ENCODE peak calls at places on chromosomes 12 and 14, in nine cellular contexts. U is HS-27A; G is body of pancreas; M is stimulated activated CD4-positive, alpha-beta T cell treated with anti-CD3 and anti-CD28 coated beads, Interleukin-12 subunit alpha, Interleukin-12 subunit beta, amount 100 ng/mL, for 4 hours; Y is NCI-H1105; H is epithelial cell of proximal tubule; E is transverse colon; K is testis; P is CD8-positive, alpha-beta T cell. V is an unnamed sample.

GRCh38 chr14:100981808-100982207 is 78.3 kb upstream of the RTL1 start:
- DNase-seq in E (no peak), G (no peak), H (no peak), K (no peak), P (no peak), Y (no peak), M (no peak), U (no peak), V (no peak)

GRCh38 chr12:120928864-120929652 is 24.9 kb upstream of the SPPL3 start:
- DNase-seq in Y (no peak), M (no peak), G (peak), P (no peak), U (no peak), H (no peak), E (peak), K (no peak), V (no peak)

GRCh38 chr12:27048822-27049752 is 26.7 kb downstream of the MED21 start:
- DNase-seq in H (no peak), U (peak), Y (no peak), E (no peak), P (no peak), G (no peak), K (no peak), M (no peak), V (no peak)

GRCh38 chr12:28189774-28190320 is 409 bp upstream of the CCDC91 start:
- DNase-seq in P (no peak), H (no peak), E (no peak), Y (no peak), U (peak), K (peak), M (no peak), G (no peak), V (no peak)

GRCh38 chr12:6452245-6452731 is 446 bp downstream of the TAPBPL start:
- DNase-seq in U (no peak), M (peak), K (peak), H (no peak), E (peak), Y (no peak), P (no peak), G (peak), V (peak)

GRCh38 chr12:100553851-100554404 is 19.6 kb upstream of the GAS2L3 start:
- DNase-seq in K (no peak), U (no peak), Y (no peak), E (no peak), H (no peak), P (no peak), M (no peak), G (no peak), V (no peak)

GRCh38 chr12:117850048-117850447 is 118.7 kb downstream of the KSR2 start:
- DNase-seq in M (no peak), U (no peak), Y (peak), H (no peak), P (no peak), G (peak), E (no peak), K (peak), V (peak)

GRCh38 chr14:75831971-75832370 is 149.8 kb downstream of the TGFB3 start:
- DNase-seq in K (no peak), H (no peak), Y (peak), E (no peak), U (no peak), P (no peak), G (peak), M (no peak), V (no peak)

GRCh38 chr12:102300824-102301461 is 103.3 kb upstream of the PMCH start:
- DNase-seq in P (no peak), K (no peak), Y (no peak), H (peak), U (peak), E (no peak), M (no peak), G (peak), V (no peak)

GRCh38 chr14:100975668-100976067 is 72.1 kb upstream of the RTL1 start:
- DNase-seq in H (no peak), U (no peak), E (no peak), P (no peak), M (no peak), G (no peak), K (no peak), Y (no peak), V (no peak)

GRCh38 chr12:110825530-110825929 is 21.3 kb upstream of the CCDC63 start:
- DNase-seq in K (no peak), G (no peak), P (no peak), H (no peak), U (no peak), E (no peak), M (no peak), Y (no peak), V (no peak)

GRCh38 chr12:6046511-6047180 is 77.8 kb downstream of the VWF start:
- DNase-seq in K (no peak), G (no peak), U (no peak), M (no peak), E (no peak), P (no peak), H (no peak), Y (no peak), V (no peak)

GRCh38 chr14:51138353-51139103 is 43.6 kb upstream of the TRIM9 start:
- DNase-seq in H (no peak), P (no peak), E (peak), K (no peak), U (no peak), M (no peak), Y (no peak), G (no peak), V (no peak)

GRCh38 chr12:49632401-49632800 is 9.0 kb downstream of the PRPF40B start:
- DNase-seq in U (no peak), K (peak), H (no peak), Y (no peak), M (no peak), E (no peak), P (no peak), G (no peak), V (no peak)

GRCh38 chr12:76113800-76114757 is 29.6 kb upstream of the NAP1L1 start:
- DNase-seq in P (no peak), H (no peak), Y (no peak), M (no peak), E (no peak), U (no peak), K (peak), G (no peak), V (no peak)

GRCh38 chr12:93908846-93909592 is 231.8 kb downstream of the CRADD start:
- DNase-seq in Y (no peak), K (no peak), U (no peak), P (no peak), M (no peak), H (no peak), G (no peak), E (peak), V (peak)

GRCh38 chr12:129212221-129212630 is 358.9 kb downstream of the GLT1D1 start:
- DNase-seq in E (no peak), P (no peak), M (no peak), Y (no peak), K (no peak), H (no peak), G (no peak), U (no peak), V (no peak)

GRCh38 chr12:67772276-67773169 is 124.0 kb downstream of the DYRK2 start:
- DNase-seq in G (peak), M (no peak), H (no peak), E (no peak), K (no peak), U (no peak), Y (peak), P (no peak), V (peak)

GRCh38 chr14:53470351-53471043 is 317.4 kb upstream of the DDHD1 start:
- DNase-seq in U (no peak), M (no peak), G (no peak), Y (no peak), E (no peak), K (no peak), H (no peak), P (no peak), V (no peak)

GRCh38 chr12:131835616-131836171 is 7.5 kb downstream of the MMP17 start:
- DNase-seq in G (no peak), H (no peak), U (no peak), M (no peak), Y (no peak), P (no peak), K (no peak), E (no peak), V (no peak)

GRCh38 chr14:91299483-91300115 is 55.1 kb upstream of the GPR68 start:
- DNase-seq in P (no peak), G (no peak), Y (peak), E (no peak), H (no peak), U (no peak), K (no peak), M (no peak), V (no peak)

GRCh38 chr14:57871487-57872080 is 5.7 kb upstream of the SLC35F4 start:
- DNase-seq in G (peak), E (no peak), U (peak), H (peak), Y (no peak), M (no peak), P (no peak), K (peak), V (peak)

GRCh38 chr14:99758121-99758871 is 34.9 kb upstream of the EML1 start:
- DNase-seq in P (no peak), K (no peak), H (no peak), M (no peak), E (no peak), U (no peak), Y (no peak), G (no peak), V (no peak)

GRCh38 chr14:105409379-105409778 is 10.2 kb upstream of the MTA1 start:
- DNase-seq in K (no peak), U (no peak), H (no peak), E (no peak), G (no peak), P (no peak), M (no peak), Y (no peak), V (no peak)

GRCh38 chr12:64611430-64612286 is 1.4 kb downstream of the RASSF3 start:
- DNase-seq in M (no peak), Y (no peak), U (no peak), P (peak), G (peak), K (peak), H (no peak), E (peak), V (no peak)

GRCh38 chr14:90645842-90646443 is 170.3 kb downstream of the TTC7B start:
- DNase-seq in Y (peak), K (no peak), P (no peak), U (peak), M (no peak), E (no peak), G (no peak), H (peak), V (no peak)

GRCh38 chr12:12562016-12562483 is 613 bp downstream of the DUSP16 start:
- DNase-seq in K (no peak), M (no peak), H (no peak), U (peak), Y (peak), P (peak), G (peak), E (peak), V (peak)

GRCh38 chr12:103751171-103751570 is 89.9 kb downstream of the NT5DC3 start:
- DNase-seq in E (no peak), U (no peak), K (no peak), G (no peak), H (no peak), Y (no peak), M (no peak), P (no peak), V (no peak)

GRCh38 chr14:51336304-51336703 is 96.3 kb downstream of the TMX1 start:
- DNase-seq in Y (no peak), U (no peak), G (no peak), M (no peak), K (no peak), E (no peak), P (no peak), H (no peak), V (no peak)

GRCh38 chr12:57744194-57744776 is 554 bp upstream of the TSPAN31 start:
- DNase-seq in G (peak), P (peak), M (peak), E (peak), K (peak), U (peak), H (no peak), Y (no peak), V (no peak)

GRCh38 chr14:51188566-51189185 is 51.4 kb upstream of the TMX1 start:
- DNase-seq in G (no peak), U (no peak), H (no peak), K (no peak), E (no peak), Y (no peak), M (no peak), P (no peak), V (peak)

GRCh38 chr12:23424685-23425084 is 524.8 kb downstream of the SOX5 start:
- DNase-seq in Y (no peak), G (no peak), E (no peak), U (no peak), M (no peak), K (no peak), H (no peak), P (no peak), V (no peak)

GRCh38 chr12:7075931-7076330 is 15.4 kb downstream of the C1S start:
- DNase-seq in Y (no peak), U (no peak), K (no peak), G (no peak), P (no peak), H (no peak), M (no peak), E (no peak), V (no peak)

GRCh38 chr14:31357279-31357678 is 63.1 kb downstream of the HEATR5A start:
- DNase-seq in M (no peak), E (no peak), K (no peak), U (no peak), Y (no peak), G (no peak), P (no peak), H (no peak), V (no peak)

GRCh38 chr12:109440851-109441490 is 36.1 kb downstream of the KCTD10 start:
- DNase-seq in Y (peak), U (no peak), M (no peak), G (no peak), H (no peak), P (no peak), E (no peak), K (no peak), V (no peak)

GRCh38 chr12:47271800-47272230 is 192.1 kb upstream of the AMIGO2 start:
- DNase-seq in Y (no peak), H (no peak), U (no peak), M (no peak), E (no peak), K (no peak), G (no peak), P (no peak), V (no peak)

GRCh38 chr12:87413784-87414183 is 615.4 kb downstream of the C12orf50 start:
- DNase-seq in E (no peak), H (no peak), G (no peak), P (no peak), U (peak), Y (peak), M (no peak), K (no peak), V (no peak)

V was measured in Ammon's horn.